ENCODE peak calls at places on chromosome 1, in four cellular contexts. S is tibial artery, H is brain microvascular endothelial cell, Y is lung. M is an unnamed sample.

GRCh38 chr1:111656093-111657017 is 36.8 kb downstream of the RAP1A start:
- DNase-seq in S (peak), H (peak), Y (no peak), M (no peak)

GRCh38 chr1:57357462-57357861 is 66.4 kb downstream of the DAB1 start:
- DNase-seq in S (no peak), H (no peak), Y (no peak), M (no peak)

GRCh38 chr1:76867342-76868130 is at the start of gene ST6GALNAC5:
- DNase-seq in S (no peak), H (no peak), Y (no peak), M (no peak)

GRCh38 chr1:51753969-51754368 is 124.6 kb downstream of the NRDC start:
- DNase-seq in S (no peak), H (no peak), Y (no peak), M (no peak)

GRCh38 chr1:61403863-61404615 is 320.9 kb downstream of the TM2D1 start:
- DNase-seq in S (no peak), H (peak), Y (no peak), M (no peak)

GRCh38 chr1:6208723-6209660 is 3.1 kb downstream of the RNF207 start:
- DNase-seq in S (no peak), H (no peak), Y (no peak), M (no peak)

GRCh38 chr1:108570128-108570527 is 10.2 kb downstream of the EEIG2 start:
- DNase-seq in S (no peak), H (no peak), Y (no peak), M (no peak)

GRCh38 chr1:168261390-168261789 is 19.3 kb upstream of the TBX19 start:
- DNase-seq in S (no peak), H (peak), Y (no peak), M (no peak)

GRCh38 chr1:64790965-64791487 is 46.2 kb downstream of the RAVER2 start:
- DNase-seq in S (no peak), H (no peak), Y (no peak), M (no peak)

GRCh38 chr1:18191037-18191867 is 83.7 kb downstream of the IGSF21 start:
- DNase-seq in S (no peak), H (no peak), Y (no peak), M (no peak)

GRCh38 chr1:187001198-187001904 is 172.6 kb downstream of the PLA2G4A start:
- DNase-seq in S (no peak), H (peak), Y (no peak), M (no peak)

GRCh38 chr1:226424228-226425003 is 16.5 kb upstream of the PARP1 start:
- DNase-seq in S (no peak), H (no peak), Y (no peak), M (no peak)

GRCh38 chr1:54518489-54518888 is 29.5 kb upstream of the ACOT11 start:
- DNase-seq in S (no peak), H (no peak), Y (no peak), M (no peak)

GRCh38 chr1:157377216-157377821 is 175.0 kb downstream of the FCRL5 start:
- DNase-seq in S (no peak), H (peak), Y (no peak), M (no peak)

GRCh38 chr1:15966956-15967344 is 9.0 kb downstream of the ZBTB17 start:
- DNase-seq in S (no peak), H (no peak), Y (no peak), M (no peak)
- H3K27ac ChIP-seq in S (peak), H (no peak), Y (no peak), M (no peak)

DNA sequence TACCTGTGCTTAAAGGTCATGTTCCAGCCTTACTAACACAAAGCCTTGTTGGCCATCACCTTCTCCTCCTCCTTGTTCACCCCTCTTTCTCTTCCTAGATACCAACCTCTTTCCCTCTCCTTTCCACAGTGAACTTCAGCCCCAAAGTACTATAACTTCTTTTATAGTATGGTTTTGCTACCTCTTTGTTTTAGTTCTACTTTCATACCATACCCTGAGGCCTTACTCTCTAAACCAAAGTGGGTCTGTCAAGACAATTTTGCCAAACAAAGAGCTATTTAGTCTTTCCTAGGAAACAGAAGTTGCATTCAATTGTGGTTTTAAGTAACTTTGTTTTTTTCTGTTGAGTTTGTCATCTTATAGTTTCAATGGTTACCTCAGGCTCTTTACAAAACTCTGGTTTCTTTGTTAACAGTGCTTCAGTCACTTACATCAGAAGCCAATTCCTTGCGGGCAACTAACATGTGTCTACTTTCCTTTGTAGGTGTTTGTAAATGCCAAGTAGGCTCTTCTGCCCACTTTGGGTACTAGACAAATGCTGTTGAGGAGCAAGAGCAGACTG is 623.9 kb upstream of the PKN2 start:
- DNase-seq in S (no peak), H (no peak), Y (no peak), M (no peak)
- H3K27ac ChIP-seq in S (no peak), H (no peak), Y (no peak), M (no peak)

GRCh38 chr1:89939693-89940438 is 55.0 kb upstream of the ZNF326 start:
- DNase-seq in S (no peak), H (no peak), Y (no peak), M (no peak)
- H3K27ac ChIP-seq in S (no peak), H (no peak), Y (no peak), M (no peak)

DNA sequence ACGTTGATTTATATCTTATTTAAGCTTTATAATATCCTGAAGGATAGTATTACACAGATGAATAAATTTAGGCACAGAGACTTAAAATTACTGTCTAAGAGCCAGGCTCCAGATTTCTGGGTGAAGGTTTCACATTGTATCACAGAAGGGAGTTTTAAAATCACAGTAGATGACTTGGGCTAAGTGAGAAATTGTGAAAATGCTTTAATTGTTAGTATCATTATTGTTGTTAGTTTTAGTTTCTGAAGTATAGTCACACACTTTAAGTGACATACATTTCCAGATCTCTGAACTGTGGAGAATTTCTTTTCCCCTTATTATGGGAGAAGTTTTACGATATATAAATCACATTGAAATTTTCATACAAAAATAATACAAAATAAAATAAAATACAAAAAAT is 83.5 kb downstream of the NDUFS5 start:
- DNase-seq in S (no peak), H (no peak), Y (no peak), M (no peak)
- H3K27ac ChIP-seq in S (peak), H (no peak), Y (no peak), M (peak)

DNA sequence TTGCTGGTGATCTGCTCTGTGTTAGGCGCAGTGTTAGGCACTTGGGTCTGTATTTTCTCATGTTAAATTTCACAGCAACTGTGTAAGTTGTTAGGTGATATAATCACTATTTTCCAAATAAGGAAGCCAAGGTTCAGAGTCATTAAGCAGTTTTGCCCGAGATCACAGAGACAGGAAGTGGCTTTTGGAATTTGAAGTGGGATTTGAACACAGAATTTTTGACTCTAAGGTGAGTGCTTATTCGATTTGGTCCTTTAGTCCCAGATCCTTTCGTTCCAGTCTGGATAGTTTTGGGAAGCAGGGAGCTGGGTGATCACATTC is 114.9 kb downstream of the NMNAT2 start:
- DNase-seq in S (no peak), H (no peak), Y (no peak), M (no peak)
- H3K27ac ChIP-seq in S (peak), H (no peak), Y (no peak), M (peak)

GRCh38 chr1:13732971-13733667 is 33.1 kb downstream of the PRDM2 start:
- DNase-seq in S (no peak), H (no peak), Y (no peak), M (no peak)
- H3K27ac ChIP-seq in S (no peak), H (no peak), Y (no peak), M (no peak)

M was measured in sigmoid colon.